ENCODE peak calls at places on chromosomes 7 and 10, in eight cellular contexts. N is AG04450, G is cardiac muscle cell, E is endodermal cell, C is Panc1, L is thoracic aorta, I is heart right ventricle, X is left ventricle myocardium inferior. Z is an unnamed sample.

GRCh38 chr7:140595468-140596147 is 45.0 kb downstream of the DENND2A start:
- DNase-seq in G (peak; percentile 36), E (no peak), N (no peak), I (peak; percentile 20), C (no peak), X (no peak), L (no peak), Z (no peak)

GRCh38 chr7:152383341-152384234 is 52.2 kb downstream of the KMT2C start:
- DNase-seq in X (no peak), L (no peak), C (no peak), E (no peak), N (peak; percentile 61), I (no peak), G (peak; percentile 88), Z (no peak)

GRCh38 chr7:32206987-32207386 is 136.8 kb upstream of the PDE1C start:
- DNase-seq in I (peak; percentile 22), N (no peak), G (peak; percentile 20), C (no peak), E (peak; percentile 86), X (peak; percentile 19), L (no peak), Z (peak; percentile 63)

GRCh38 chr10:32971536-32972091 is 13.6 kb upstream of the ITGB1 start:
- DNase-seq in N (no peak), E (no peak), G (no peak), C (no peak), I (no peak), L (no peak), X (no peak), Z (no peak)

GRCh38 chr10:58994226-58995057 is 182.0 kb upstream of the PHYHIPL start:
- DNase-seq in C (peak; percentile 28), G (no peak), E (no peak), I (no peak), N (no peak), L (no peak), X (no peak), Z (no peak)

GRCh38 chr10:21498977-21499376 is 26.5 kb downstream of the SKIDA1 start:
- DNase-seq in N (no peak), G (no peak), I (no peak), C (no peak), E (peak; percentile 25), L (no peak), X (no peak), Z (no peak)

GRCh38 chr10:43983856-43984271 is 335.2 kb upstream of the ZNF32 start:
- DNase-seq in E (no peak), I (no peak), N (no peak), G (no peak), C (no peak), X (no peak), L (no peak), Z (no peak)

GRCh38 chr10:29646960-29647431 is 12.2 kb upstream of the SVIL start:
- DNase-seq in I (no peak), E (no peak), X (no peak), G (peak; percentile 76), C (no peak), L (no peak), N (no peak), Z (no peak)

GRCh38 chr10:65213170-65213569 is 1692.0 kb downstream of the REEP3 start:
- DNase-seq in L (no peak), N (no peak), C (no peak), G (no peak), I (no peak), E (no peak), X (no peak), Z (no peak)
- H3K27ac ChIP-seq in L (no peak overlapping the region), N (no peak overlapping the region), C (no peak overlapping the region), G (no peak overlapping the region), I (no peak overlapping the region), E (no peak overlapping the region), X (no peak overlapping the region), Z (no peak overlapping the region)

GRCh38 chr7:157431951-157432540 is 95.2 kb downstream of the DNAJB6 start:
- DNase-seq in L (no peak), C (no peak), E (no peak), X (no peak), G (no peak), I (no peak), N (no peak), Z (no peak)
- H3K4me3 ChIP-seq in L (peak overlapping the region; percentile 57), C (no peak overlapping the region), E (no peak overlapping the region), X (peak overlapping the region; percentile 49), G (no peak overlapping the region), I (peak overlapping the region; percentile 29), N (no peak overlapping the region), Z (peak overlapping the region; percentile 32)

GRCh38 chr7:110144599-110144998 is 946.3 kb upstream of the LRRN3 start:
- DNase-seq in C (no peak), G (no peak), X (no peak), L (no peak), I (no peak), E (no peak), N (no peak), Z (no peak)

GRCh38 chr7:110148054-110148453 is 942.9 kb upstream of the LRRN3 start:
- DNase-seq in C (no peak), E (no peak), X (no peak), G (no peak), L (no peak), I (no peak), N (no peak), Z (no peak)

DNA sequence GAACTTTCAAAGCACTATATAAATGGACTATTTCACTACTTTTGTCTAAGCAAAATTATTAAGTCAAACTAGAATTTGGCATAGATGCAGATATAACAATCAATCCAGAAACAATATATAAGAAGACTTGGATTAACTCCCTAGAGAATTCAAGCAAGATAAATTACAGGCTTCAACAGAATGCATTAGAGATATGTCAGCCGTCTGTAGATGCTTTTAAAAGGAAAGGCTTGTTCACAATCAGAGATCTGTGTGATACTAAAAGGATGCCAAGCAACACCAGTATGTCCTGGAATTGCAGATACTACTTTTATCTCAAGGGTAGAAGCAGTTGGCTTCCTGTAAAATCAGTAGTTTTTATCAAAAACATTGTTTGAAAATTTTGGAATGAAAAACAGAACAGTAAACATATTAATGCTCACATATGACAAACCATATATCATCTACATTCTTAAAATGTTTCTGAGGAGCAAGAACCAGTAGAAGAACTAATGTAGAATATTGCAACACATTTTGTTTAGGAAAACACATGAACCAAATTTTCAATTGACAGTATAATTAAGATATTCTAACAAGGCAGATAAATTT is 947.9 kb upstream of the LRRN3 start:
- DNase-seq in X (no peak), G (no peak), E (no peak), L (no peak), C (no peak), I (no peak), N (no peak), Z (no peak)
- TF ChIP-seq CTCF in X (no peak), G (no peak), E (no peak), L (no peak), C (no peak), I (no peak), N (no peak), Z (no peak)

GRCh38 chr10:34392641-34393170 is 422.4 kb downstream of the PARD3 start:
- DNase-seq in X (no peak), I (no peak), G (no peak), L (no peak), C (no peak), N (no peak), E (no peak), Z (no peak)

GRCh38 chr10:34397324-34397723 is 417.8 kb downstream of the PARD3 start:
- DNase-seq in X (no peak), L (no peak), C (no peak), E (no peak), G (peak; percentile 80), I (no peak), N (no peak), Z (no peak)

GRCh38 chr10:34396669-34397068 is 418.4 kb downstream of the PARD3 start:
- DNase-seq in X (no peak), I (no peak), L (no peak), C (no peak), N (no peak), G (no peak), E (no peak), Z (no peak)
- H3K27ac ChIP-seq in X (no peak overlapping the region), I (no peak overlapping the region), L (no peak overlapping the region), C (no peak overlapping the region), N (no peak overlapping the region), G (no peak overlapping the region), E (no peak overlapping the region), Z (no peak overlapping the region)

GRCh38 chr10:127976701-127977367 is 69.9 kb downstream of the PTPRE start:
- DNase-seq in I (no peak), L (no peak), X (no peak), N (no peak), G (no peak), C (no peak), E (no peak), Z (no peak)
- H3K4me3 ChIP-seq in I (peak overlapping the region; percentile 29), L (peak overlapping the region; percentile 60), X (peak overlapping the region; percentile 46), N (no peak overlapping the region), G (no peak overlapping the region), C (no peak overlapping the region), E (no peak overlapping the region), Z (no peak overlapping the region)

DNA sequence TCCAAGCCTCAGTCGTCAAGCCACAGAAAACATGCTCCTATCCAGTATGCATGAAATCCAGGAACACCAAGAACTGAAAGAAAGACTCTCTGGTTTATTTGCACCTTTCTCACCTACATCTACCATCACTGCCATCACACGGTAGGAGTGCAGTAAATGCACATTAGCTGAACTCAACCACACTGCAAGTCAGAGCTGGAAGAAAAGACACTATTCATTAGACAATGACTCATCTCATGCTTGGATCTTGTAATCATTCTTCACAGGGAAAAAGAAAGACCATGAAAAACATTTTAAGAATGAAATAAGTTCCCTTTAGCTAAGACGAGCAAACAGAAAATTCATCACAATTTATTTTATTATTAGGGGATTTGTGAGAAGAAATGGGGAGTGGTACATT is 325.1 kb downstream of the PARD3 start:
- DNase-seq in E (no peak), G (peak; percentile 52), X (no peak), I (no peak), N (peak; percentile 8), C (no peak), L (no peak), Z (no peak)
- TF ChIP-seq CTCF in E (no peak), G (no peak), X (no peak), I (no peak), N (peak; percentile 16), C (no peak), L (no peak), Z (no peak)

GRCh38 chr7:37541810-37542443 is 93.3 kb upstream of the ELMO1 start:
- DNase-seq in L (no peak), N (no peak), G (no peak), E (no peak), I (no peak), C (no peak), X (no peak), Z (no peak)
- H3K27ac ChIP-seq in L (no peak overlapping the region), N (no peak overlapping the region), G (no peak overlapping the region), E (no peak overlapping the region), I (no peak overlapping the region), C (no peak overlapping the region), X (no peak overlapping the region), Z (no peak overlapping the region)

GRCh38 chr10:104326991-104327610 is 11.2 kb downstream of the ITPRIP start:
- DNase-seq in G (no peak), C (no peak), E (peak; percentile 23), X (no peak), L (no peak), I (no peak), N (no peak), Z (no peak)
- H3K4me3 ChIP-seq in G (no peak overlapping the region), C (no peak overlapping the region), E (no peak overlapping the region), X (peak overlapping the region; percentile 51), L (no peak overlapping the region), I (no peak overlapping the region), N (peak overlapping the region; percentile 57), Z (no peak overlapping the region)